ENCODE peak calls at places on chromosomes 6 and 20, in seven cellular contexts. A is HFF-Myc; V is ELR; W is CD4-positive, alpha-beta memory T cell; Q is brain microvascular endothelial cell; U is HEK293T; M is RPMI8226. H is an unnamed sample.

GRCh38 chr6:117399924-117400323 is 25.8 kb downstream of the ROS1 start:
- DNase-seq in U (peak), W (no peak), M (no peak), Q (no peak), A (no peak), V (peak), H (no peak)

GRCh38 chr6:149233056-149233715 is 84.3 kb upstream of the TAB2 start:
- DNase-seq in W (peak), M (no peak), V (peak), Q (peak), A (peak), U (peak), H (no peak)

GRCh38 chr20:2387180-2387577 is 6.5 kb downstream of the TGM6 start:
- DNase-seq in U (peak), V (peak), M (peak), A (peak), W (peak), Q (peak), H (no peak)

GRCh38 chr20:15056231-15056630 is 718.8 kb upstream of the FLRT3 start:
- DNase-seq in V (no peak), U (no peak), A (no peak), M (no peak), W (no peak), Q (no peak), H (no peak)

GRCh38 chr20:400451-401275 is 7.4 kb upstream of the RBCK1 start:
- DNase-seq in A (no peak), W (no peak), M (no peak), U (no peak), V (no peak), Q (no peak), H (no peak)

GRCh38 chr20:46709459-46710148 is at the start of gene SLC2A10:
- DNase-seq in W (no peak), V (peak), Q (peak), A (no peak), U (peak), M (no peak), H (no peak)

GRCh38 chr6:41023114-41023513 is 15.9 kb downstream of the UNC5CL start:
- DNase-seq in W (no peak), U (no peak), Q (no peak), M (no peak), V (no peak), A (no peak), H (no peak)

GRCh38 chr20:48581167-48581566 is 246.6 kb downstream of the PREX1 start:
- DNase-seq in W (no peak), Q (no peak), V (no peak), M (no peak), U (no peak), A (no peak), H (no peak)

GRCh38 chr20:53660078-53660909 is 66.7 kb upstream of the ZNF217 start:
- DNase-seq in Q (no peak), A (no peak), V (no peak), M (no peak), W (no peak), U (no peak), H (no peak)

GRCh38 chr6:113352029-113352801 is 504.9 kb upstream of the MARCKS start:
- DNase-seq in W (no peak), U (no peak), V (peak), A (peak), M (no peak), Q (peak), H (no peak)

GRCh38 chr20:61437280-61438206 is 185.5 kb downstream of the CDH4 start:
- DNase-seq in U (no peak), Q (peak), A (no peak), M (peak), W (no peak), V (no peak), H (peak)

GRCh38 chr6:114040871-114041270 is 69.9 kb upstream of the HDAC2 start:
- DNase-seq in U (no peak), A (no peak), Q (peak), M (no peak), W (no peak), V (no peak), H (no peak)

GRCh38 chr6:107968081-107968480 is 10.1 kb upstream of the SEC63 start:
- DNase-seq in Q (no peak), V (no peak), M (no peak), A (no peak), W (no peak), U (no peak), H (no peak)

GRCh38 chr6:153125032-153125431 is 6.0 kb downstream of the RGS17 start:
- DNase-seq in V (no peak), U (no peak), A (no peak), Q (no peak), W (no peak), M (no peak), H (no peak)

GRCh38 chr20:41969656-41970055 is 351.5 kb upstream of the CHD6 start:
- DNase-seq in Q (no peak), A (no peak), V (no peak), W (no peak), M (no peak), U (no peak), H (no peak)

GRCh38 chr6:46137387-46137786 is 7.6 kb downstream of the ENPP4 start:
- DNase-seq in A (no peak), V (no peak), W (no peak), M (no peak), Q (no peak), U (no peak), H (no peak)

GRCh38 chr6:52325695-52326471 is 36.1 kb upstream of the PAQR8 start:
- DNase-seq in M (no peak), Q (no peak), A (no peak), U (no peak), W (no peak), V (no peak), H (no peak)

GRCh38 chr20:37955511-37955910 is 52.6 kb downstream of the VSTM2L start:
- DNase-seq in Q (no peak), U (no peak), A (no peak), W (no peak), V (no peak), M (no peak), H (no peak)

GRCh38 chr6:75202676-75203131 is 3.1 kb downstream of the COL12A1 start:
- DNase-seq in Q (no peak), A (no peak), U (no peak), M (no peak), W (no peak), V (peak), H (no peak)

GRCh38 chr6:152054441-152054840 is 247.0 kb downstream of the ESR1 start:
- DNase-seq in A (peak), Q (no peak), V (peak), U (no peak), W (no peak), M (no peak), H (no peak)

GRCh38 chr6:39843305-39844020 is 51.3 kb downstream of the DAAM2 start:
- DNase-seq in W (no peak), A (no peak), Q (peak), V (peak), U (peak), M (no peak), H (no peak)

GRCh38 chr6:13729891-13730290 is 18.3 kb upstream of the RANBP9 start:
- DNase-seq in M (no peak), V (peak), U (no peak), A (no peak), W (no peak), Q (peak), H (no peak)

H was measured in brain pericyte.